ENCODE peak calls at places on chromosomes 7 and 10, in five cellular contexts. U is SW480, Q is NCI-H1694, D is body of pancreas, Y is ELR. A is an unnamed sample.

GRCh38 chr7:27165089-27165654 is at the start of gene HOXA9:
- DNase-seq in D (no peak), Q (no peak), Y (peak), U (peak), A (peak)

GRCh38 chr10:613217-613616 is 76.3 kb downstream of the DIP2C start:
- DNase-seq in Y (no peak), U (no peak), Q (no peak), D (peak), A (peak)

GRCh38 chr10:95242581-95243317 is 48.1 kb downstream of the PDLIM1 start:
- DNase-seq in U (peak), D (peak), Y (peak), Q (peak), A (no peak)

GRCh38 chr7:126792501-126792900 is 460.2 kb downstream of the GRM8 start:
- DNase-seq in U (no peak), Y (no peak), Q (no peak), D (no peak), A (no peak)

GRCh38 chr7:18429547-18429946 is 66.0 kb upstream of the HDAC9 start:
- DNase-seq in Y (peak), Q (no peak), D (no peak), U (no peak), A (no peak)

GRCh38 chr7:44961844-44962482 is 16.9 kb downstream of the MYO1G start:
- DNase-seq in U (peak), D (no peak), Q (no peak), Y (no peak), A (no peak)

GRCh38 chr7:12861070-12861469 is 173.6 kb downstream of the ARL4A start:
- DNase-seq in U (no peak), Q (no peak), D (no peak), Y (no peak), A (no peak)

GRCh38 chr7:30433082-30433481 is 45.5 kb downstream of the NOD1 start:
- DNase-seq in Q (no peak), D (peak), Y (no peak), U (no peak), A (peak)

GRCh38 chr10:35487336-35488034 is 117.7 kb upstream of the GJD4 start:
- DNase-seq in Q (no peak), U (no peak), Y (no peak), D (no peak), A (no peak)

GRCh38 chr10:103660364-103661197 is 167.1 kb downstream of the NEURL1 start:
- DNase-seq in D (no peak), Y (peak), U (no peak), Q (no peak), A (peak)

GRCh38 chr7:7562736-7563135 is 3.9 kb upstream of the MIOS start:
- DNase-seq in Q (no peak), U (no peak), D (no peak), Y (no peak), A (no peak)

GRCh38 chr10:53325073-53325472 is 552.5 kb upstream of the MBL2 start:
- DNase-seq in D (no peak), U (no peak), Y (peak), Q (no peak), A (no peak)

GRCh38 chr7:53642361-53642760 is 606.9 kb downstream of the POM121L12 start:
- DNase-seq in D (no peak), U (peak), Y (no peak), Q (no peak), A (no peak)

GRCh38 chr7:105990141-105990540 is 27.1 kb downstream of the CDHR3 start:
- DNase-seq in D (no peak), Q (no peak), Y (no peak), U (no peak), A (no peak)

GRCh38 chr10:117541909-117542705 is 439 bp upstream of the EMX2 start:
- DNase-seq in Y (peak), U (no peak), D (no peak), Q (peak), A (peak)

GRCh38 chr10:47195274-47195885 is 104.6 kb upstream of the GDF10 start:
- DNase-seq in Y (no peak), Q (no peak), U (no peak), D (no peak), A (peak)

GRCh38 chr7:155804897-155805825 is 7.1 kb downstream of the SHH start:
- DNase-seq in Q (peak), Y (peak), U (no peak), D (peak), A (peak)

GRCh38 chr10:110547139-110547761 is 20.2 kb upstream of the SMC3 start:
- DNase-seq in U (peak), D (no peak), Q (peak), Y (peak), A (no peak)

GRCh38 chr7:94904982-94905381 is 2.4 kb upstream of the PPP1R9A start:
- DNase-seq in U (no peak), Q (no peak), D (no peak), Y (no peak), A (no peak)